ENCODE peak calls at places on chromosomes 6 and 20, in ten cellular contexts. U, L, D, B, F, M, T, R, S and W are unnamed samples.

GRCh38 chr20:63310265-63310971 is 17.4 kb downstream of the COL20A1 start:
- DNase-seq in U (no peak), L (no peak), D (no peak), B (no peak), F (no peak), M (no peak), T (no peak), R (no peak), S (no peak), W (no peak)

GRCh38 chr6:11366934-11367637 is 134.6 kb upstream of the NEDD9 start:
- DNase-seq in U (no peak), L (no peak), D (no peak), B (no peak), F (no peak), M (no peak), T (no peak), R (peak), S (peak), W (no peak)

GRCh38 chr6:20569000-20569610 is 34.8 kb downstream of the CDKAL1 start:
- DNase-seq in U (no peak), L (no peak), D (no peak), B (no peak), F (no peak), M (no peak), T (no peak), R (peak), S (peak), W (no peak)

GRCh38 chr20:4560667-4561066 is 161.0 kb upstream of the PRND start:
- DNase-seq in U (no peak), L (no peak), D (no peak), B (no peak), F (no peak), M (no peak), T (no peak), R (no peak), S (peak), W (no peak)

GRCh38 chr6:87251225-87251624 is 71.2 kb upstream of the SMIM8 start:
- DNase-seq in U (no peak), L (no peak), D (no peak), B (no peak), F (no peak), M (no peak), T (no peak), R (no peak), S (no peak), W (no peak)

GRCh38 chr6:148776321-148776966 is 29.6 kb downstream of the UST start:
- DNase-seq in U (no peak), L (peak), D (no peak), B (no peak), F (no peak), M (peak), T (no peak), R (peak), S (peak), W (no peak)

GRCh38 chr6:142568857-142569597 is 267.2 kb downstream of the ADGRG6 start:
- DNase-seq in U (no peak), L (no peak), D (no peak), B (no peak), F (no peak), M (peak), T (no peak), R (peak), S (peak), W (no peak)

GRCh38 chr6:102485480-102485879 is 1092.0 kb downstream of the GRIK2 start:
- DNase-seq in U (no peak), L (no peak), D (no peak), B (no peak), F (no peak), M (no peak), T (no peak), R (no peak), S (no peak), W (no peak)

GRCh38 chr6:132919028-132919427 is 104.7 kb downstream of the RPS12 start:
- DNase-seq in U (no peak), L (no peak), D (no peak), B (no peak), F (no peak), M (no peak), T (no peak), R (no peak), S (no peak), W (no peak)

GRCh38 chr20:50221501-50222323 is 31.1 kb downstream of the CEBPB start:
- DNase-seq in U (no peak), L (no peak), D (no peak), B (no peak), F (no peak), M (no peak), T (no peak), R (peak), S (peak), W (no peak)

GRCh38 chr6:106199331-106199730 is 113.2 kb downstream of the PRDM1 start:
- DNase-seq in U (no peak), L (no peak), D (no peak), B (no peak), F (no peak), M (no peak), T (no peak), R (no peak), S (no peak), W (no peak)

GRCh38 chr6:151096255-151096612 is 143.5 kb upstream of the AKAP12 start:
- DNase-seq in U (no peak), L (no peak), D (no peak), B (no peak), F (no peak), M (no peak), T (no peak), R (no peak), S (no peak), W (no peak)

GRCh38 chr6:44636576-44637248 is 249.2 kb downstream of the CDC5L start:
- DNase-seq in U (no peak), L (no peak), D (no peak), B (no peak), F (no peak), M (no peak), T (no peak), R (no peak), S (no peak), W (no peak)

GRCh38 chr6:16496982-16497823 is 258.8 kb downstream of the GMPR start:
- DNase-seq in U (no peak), L (no peak), D (no peak), B (no peak), F (no peak), M (no peak), T (no peak), R (no peak), S (no peak), W (no peak)

GRCh38 chr6:49151957-49152356 is 311.1 kb downstream of the MMUT start:
- DNase-seq in U (no peak), L (no peak), D (no peak), B (no peak), F (no peak), M (no peak), T (no peak), R (no peak), S (no peak), W (no peak)

GRCh38 chr20:58432190-58432954 is 43.3 kb downstream of the VAPB start:
- DNase-seq in U (no peak), L (no peak), D (no peak), B (no peak), F (no peak), M (no peak), T (no peak), R (no peak), S (peak), W (no peak)

GRCh38 chr6:19554356-19555225 is 282.6 kb upstream of the ID4 start:
- DNase-seq in U (peak), L (no peak), D (no peak), B (no peak), F (no peak), M (no peak), T (peak), R (no peak), S (no peak), W (no peak)

GRCh38 chr6:43376551-43376981 is 7.1 kb upstream of the ZNF318 start:
- DNase-seq in U (no peak), L (no peak), D (no peak), B (no peak), F (no peak), M (no peak), T (no peak), R (peak), S (peak), W (no peak)

GRCh38 chr6:24009319-24009718 is 116.7 kb upstream of the NRSN1 start:
- DNase-seq in U (peak), L (no peak), D (no peak), B (no peak), F (no peak), M (no peak), T (no peak), R (no peak), S (no peak), W (peak)

GRCh38 chr6:53359843-53360834 is 11.4 kb upstream of the ELOVL5 start:
- DNase-seq in U (no peak), L (no peak), D (no peak), B (no peak), F (no peak), M (no peak), T (no peak), R (no peak), S (peak), W (no peak)

GRCh38 chr6:1524040-1524480 is 85.7 kb upstream of the FOXC1 start:
- DNase-seq in U (peak), L (peak), D (peak), B (peak), F (peak), M (no peak), T (no peak), R (peak), S (peak), W (peak)

GRCh38 chr20:19460386-19460785 is 247.9 kb downstream of the SLC24A3 start:
- DNase-seq in U (no peak), L (no peak), D (no peak), B (no peak), F (no peak), M (peak), T (no peak), R (no peak), S (peak), W (no peak)

GRCh38 chr6:76818451-76818850 is 644.8 kb downstream of the HTR1B start:
- DNase-seq in U (no peak), L (no peak), D (no peak), B (peak), F (no peak), M (no peak), T (no peak), R (no peak), S (no peak), W (no peak)

GRCh38 chr6:145964948-145965366 is 799 bp upstream of the SHPRH start:
- DNase-seq in U (no peak), L (no peak), D (no peak), B (no peak), F (no peak), M (no peak), T (no peak), R (no peak), S (no peak), W (no peak)

GRCh38 chr6:157151989-157152388 is 171.3 kb downstream of the TMEM242 start:
- DNase-seq in U (no peak), L (no peak), D (no peak), B (no peak), F (no peak), M (no peak), T (no peak), R (no peak), S (peak), W (no peak)

GRCh38 chr20:53032021-53033001 is 60.2 kb downstream of the TSHZ2 start:
- DNase-seq in U (no peak), L (peak), D (no peak), B (no peak), F (no peak), M (no peak), T (no peak), R (peak), S (peak), W (no peak)

GRCh38 chr6:124795879-124796838 is 166.1 kb upstream of the RNF217 start:
- DNase-seq in U (peak), L (no peak), D (no peak), B (no peak), F (no peak), M (no peak), T (peak), R (peak), S (peak), W (peak)

GRCh38 chr6:139164001-139164400 is 29.1 kb downstream of the HECA start:
- DNase-seq in U (no peak), L (no peak), D (no peak), B (no peak), F (no peak), M (no peak), T (no peak), R (no peak), S (no peak), W (no peak)

GRCh38 chr20:3000852-3001523 is 42.4 kb upstream of the GNRH2 start:
- DNase-seq in U (peak), L (no peak), D (no peak), B (no peak), F (no peak), M (no peak), T (no peak), R (no peak), S (peak), W (no peak)

GRCh38 chr6:69026243-69026642 is 391.2 kb downstream of the ADGRB3 start:
- DNase-seq in U (no peak), L (no peak), D (no peak), B (no peak), F (no peak), M (no peak), T (no peak), R (peak), S (peak), W (no peak)

GRCh38 chr20:50385733-50386640 is 124.2 kb upstream of the PTPN1 start:
- DNase-seq in U (no peak), L (no peak), D (peak), B (no peak), F (no peak), M (no peak), T (no peak), R (no peak), S (no peak), W (no peak)

GRCh38 chr6:145669627-145670034 is 65.7 kb downstream of the EPM2A start:
- DNase-seq in U (no peak), L (no peak), D (no peak), B (no peak), F (no peak), M (peak), T (no peak), R (peak), S (peak), W (no peak)

GRCh38 chr6:31068738-31069340 is 43.5 kb downstream of the C6orf15 start:
- DNase-seq in U (peak), L (peak), D (peak), B (peak), F (peak), M (no peak), T (peak), R (peak), S (peak), W (peak)

GRCh38 chr6:118722820-118723526 is 71.6 kb upstream of the CEP85L start:
- DNase-seq in U (no peak), L (no peak), D (no peak), B (no peak), F (no peak), M (no peak), T (no peak), R (peak), S (peak), W (no peak)

GRCh38 chr20:2131366-2131765 is 29.7 kb downstream of the STK35 start:
- DNase-seq in U (no peak), L (no peak), D (no peak), B (no peak), F (no peak), M (no peak), T (no peak), R (peak), S (peak), W (no peak)